ENCODE peak calls at places on chromosomes 6 and 20, in ten cellular contexts. G is ovary; R is left lung; T is CD8-positive, alpha-beta T cell; O is psoas muscle; K is AG09319; A is AG10803; B is choroid plexus epithelial cell; C is PC-9; I is AG09309. U is an unnamed sample.

GRCh38 chr6:113651120-113651519 is 206.0 kb upstream of the MARCKS start:
- DNase-seq in G (no peak), R (peak; percentile 36), T (no peak), O (no peak), K (no peak), A (peak; percentile 20), B (no peak), C (no peak), I (no peak), U (no peak)

GRCh38 chr6:82144007-82144851 is 103.3 kb downstream of the IBTK start:
- DNase-seq in G (peak; percentile 21), R (no peak), T (no peak), O (no peak), K (peak; percentile 75), A (peak; percentile 96), B (peak; percentile 93), C (peak; percentile 17), I (peak; percentile 96), U (no peak)

GRCh38 chr6:151325075-151326050 is 66.0 kb downstream of the ZBTB2 start:
- DNase-seq in G (peak; percentile 86), R (peak; percentile 71), T (peak; percentile 50), O (peak; percentile 70), K (peak; percentile 42), A (peak; percentile 60), B (peak; percentile 78), C (peak; percentile 40), I (no peak), U (no peak)

GRCh38 chr6:85240787-85241186 is 209.1 kb upstream of the NT5E start:
- DNase-seq in G (no peak), R (no peak), T (no peak), O (no peak), K (no peak), A (peak; percentile 2), B (peak; percentile 4), C (no peak), I (no peak), U (no peak)

GRCh38 chr6:6330407-6330806 is 9.9 kb upstream of the F13A1 start:
- DNase-seq in G (no peak), R (no peak), T (no peak), O (no peak), K (no peak), A (no peak), B (no peak), C (no peak), I (no peak), U (no peak)

GRCh38 chr6:133359256-133359655 is 118.1 kb downstream of the EYA4 start:
- DNase-seq in G (no peak), R (no peak), T (no peak), O (no peak), K (no peak), A (no peak), B (peak; percentile 58), C (no peak), I (no peak), U (no peak)

GRCh38 chr6:143108278-143108677 is 47.6 kb downstream of the AIG1 start:
- DNase-seq in G (no peak), R (no peak), T (no peak), O (no peak), K (peak; percentile 46), A (peak; percentile 81), B (peak; percentile 57), C (no peak), I (no peak), U (no peak)

GRCh38 chr20:9119776-9120175 is 50.9 kb downstream of the PLCB4 start:
- DNase-seq in G (no peak), R (peak; percentile 41), T (no peak), O (peak; percentile 63), K (no peak), A (no peak), B (no peak), C (peak; percentile 21), I (no peak), U (no peak)

GRCh38 chr6:150492507-150492906 is 107.2 kb upstream of the PLEKHG1 start:
- DNase-seq in G (no peak), R (no peak), T (no peak), O (no peak), K (no peak), A (no peak), B (no peak), C (peak; percentile 79), I (no peak), U (no peak)

GRCh38 chr6:11912420-11912819 is 99.7 kb upstream of the HIVEP1 start:
- DNase-seq in G (no peak), R (no peak), T (no peak), O (no peak), K (no peak), A (no peak), B (no peak), C (no peak), I (no peak), U (no peak)

GRCh38 chr6:44892579-44892978 is 435.6 kb upstream of the RUNX2 start:
- DNase-seq in G (no peak), R (no peak), T (no peak), O (no peak), K (no peak), A (no peak), B (no peak), C (no peak), I (no peak), U (no peak)

GRCh38 chr6:44896701-44897100 is 431.4 kb upstream of the RUNX2 start:
- DNase-seq in G (no peak), R (no peak), T (no peak), O (no peak), K (no peak), A (no peak), B (no peak), C (no peak), I (no peak), U (no peak)

GRCh38 chr6:44898296-44898930 is 429.7 kb upstream of the RUNX2 start:
- DNase-seq in G (no peak), R (no peak), T (no peak), O (no peak), K (no peak), A (peak; percentile 93), B (peak; percentile 66), C (no peak), I (peak; percentile 42), U (no peak)

GRCh38 chr6:44897286-44897685 is 430.8 kb upstream of the RUNX2 start:
- DNase-seq in G (no peak), R (no peak), T (no peak), O (no peak), K (no peak), A (no peak), B (no peak), C (no peak), I (no peak), U (no peak)
- TF ChIP-seq CTCF in G (no peak), R (no peak), T (no peak), O (no peak), K (no peak), A (no peak), B (no peak), C (no peak), I (no peak), U (no peak)

GRCh38 chr6:43952746-43953145 is 174.5 kb downstream of the MRPL14 start:
- DNase-seq in G (no peak), R (no peak), T (peak; percentile 23), O (peak; percentile 52), K (no peak), A (no peak), B (peak; percentile 29), C (no peak), I (no peak), U (no peak)
- TF ChIP-seq CTCF in G (no peak), R (no peak), T (no peak), O (peak; percentile 8), K (no peak), A (peak; percentile 29), B (peak; percentile 40), C (peak; percentile 18), I (peak; percentile 15), U (no peak)

DNA sequence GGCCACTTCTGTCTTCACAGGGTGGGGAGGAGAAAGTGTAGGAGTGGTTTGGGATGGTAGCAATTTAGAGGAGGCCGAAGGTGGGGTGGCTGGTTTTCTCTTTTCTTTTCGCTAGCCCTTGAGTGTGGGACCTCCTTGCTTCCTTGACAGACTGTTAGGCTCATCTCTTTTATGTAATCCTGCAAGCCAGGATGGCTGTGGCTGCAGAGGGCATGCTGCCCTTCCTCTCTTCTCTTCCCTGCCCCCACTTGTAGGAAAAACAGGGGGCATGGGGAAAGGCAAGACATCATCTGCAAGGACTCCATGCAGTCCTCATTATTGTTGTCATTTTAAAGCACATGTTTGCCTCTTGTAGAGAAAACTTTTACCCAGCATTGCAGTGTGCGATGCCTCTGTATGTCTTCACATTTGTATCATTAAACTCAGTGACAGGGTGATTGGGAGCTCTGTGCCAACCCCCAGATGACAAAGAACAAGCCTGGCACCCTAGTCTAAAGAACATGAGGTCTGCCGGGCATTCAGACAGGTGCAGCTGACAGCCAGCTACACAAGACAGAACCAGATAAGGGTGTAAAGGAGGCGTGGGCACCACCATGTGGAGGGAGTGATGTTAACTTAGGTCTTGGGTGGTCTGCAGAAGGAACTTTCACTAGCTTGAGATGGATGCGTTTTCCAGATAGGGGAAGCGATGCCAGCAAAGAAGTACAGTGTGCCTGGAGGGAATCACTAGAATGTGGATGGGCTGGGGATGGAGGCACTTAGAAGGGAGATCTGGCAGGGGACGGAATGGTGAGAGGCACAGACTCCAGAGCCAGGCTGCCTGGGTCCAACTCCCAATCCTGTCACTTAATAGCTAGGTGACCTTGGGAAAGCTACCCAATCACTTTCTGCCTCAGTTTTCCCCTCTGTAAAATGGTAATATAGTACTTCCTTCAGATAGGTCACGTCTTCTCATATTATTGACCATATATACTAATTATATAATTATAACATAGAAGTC is 207.6 kb downstream of the TBC1D7 start:
- DNase-seq in G (no peak), R (no peak), T (no peak), O (no peak), K (no peak), A (no peak), B (no peak), C (no peak), I (no peak), U (no peak)
- TF ChIP-seq CTCF in G (no peak), R (no peak), T (no peak), O (no peak), K (no peak), A (peak; percentile 8), B (no peak), C (no peak), I (no peak), U (no peak)

GRCh38 chr6:127118505-127119360 is at the start of gene RSPO3:
- DNase-seq in G (peak; percentile 21), R (peak; percentile 40), T (no peak), O (peak; percentile 63), K (no peak), A (peak; percentile 38), B (peak; percentile 48), C (peak; percentile 28), I (no peak), U (peak; percentile 26)

GRCh38 chr6:127121637-127121960 is 3.1 kb downstream of the RSPO3 start:
- DNase-seq in G (no peak), R (no peak), T (no peak), O (no peak), K (no peak), A (no peak), B (no peak), C (no peak), I (no peak), U (no peak)

GRCh38 chr6:127120109-127120786 is 1.8 kb downstream of the RSPO3 start:
- DNase-seq in G (no peak), R (peak; percentile 33), T (no peak), O (peak; percentile 57), K (no peak), A (no peak), B (no peak), C (no peak), I (no peak), U (peak; percentile 43)

GRCh38 chr6:127119361-127120108 is 1.1 kb downstream of the RSPO3 start:
- DNase-seq in G (peak; percentile 14), R (peak; percentile 32), T (no peak), O (peak; percentile 55), K (no peak), A (no peak), B (no peak), C (peak; percentile 20), I (no peak), U (peak; percentile 52)

GRCh38 chr6:127120787-127121636 is 2.5 kb downstream of the RSPO3 start:
- DNase-seq in G (peak; percentile 61), R (peak; percentile 82), T (peak; percentile 59), O (peak; percentile 88), K (peak; percentile 57), A (peak; percentile 83), B (peak; percentile 92), C (peak; percentile 73), I (peak; percentile 32), U (peak; percentile 90)
- TF ChIP-seq CTCF in G (no peak), R (peak; percentile 47), T (peak; percentile 25), O (peak; percentile 81), K (peak; percentile 97), A (peak; percentile 98), B (peak; percentile 97), C (peak; percentile 98), I (peak; percentile 93), U (peak; percentile 68)

U was measured in mesothelial cell of epicardium.